ENCODE peak calls at places on chromosome 4, in five cellular contexts. One of them, this sample, is unnamed.

GRCh38 chr4:52863324-52863723 is 1.2 kb downstream of the RASL11B start:
- DNase-seq in H1: no peak
- DNase-seq in WERI-Rb-1: no peak
- DNase-seq in gastrocnemius medialis: no peak
- DNase-seq in brain microvascular endothelial cell: no peak
- DNase-seq in this sample: no peak

GRCh38 chr4:185651137-185651677 is 115.9 kb upstream of the PDLIM3 start:
- DNase-seq in H1: no peak
- DNase-seq in brain microvascular endothelial cell: no peak
- DNase-seq in gastrocnemius medialis: no peak
- DNase-seq in WERI-Rb-1: no peak
- DNase-seq in this sample: no peak

GRCh38 chr4:53777244-53777984 is 186.1 kb upstream of the LNX1 start:
- DNase-seq in H1: no peak
- DNase-seq in WERI-Rb-1: no peak
- DNase-seq in brain microvascular endothelial cell: peak; percentile 67
- DNase-seq in gastrocnemius medialis: no peak
- DNase-seq in this sample: peak; percentile 74

GRCh38 chr4:38138363-38138762 is 178.2 kb downstream of the PTTG2 start:
- DNase-seq in brain microvascular endothelial cell: no peak
- DNase-seq in WERI-Rb-1: no peak
- DNase-seq in H1: no peak
- DNase-seq in gastrocnemius medialis: no peak
- DNase-seq in this sample: no peak

GRCh38 chr4:86898562-86898961 is 6.3 kb upstream of the C4orf36 start:
- DNase-seq in brain microvascular endothelial cell: peak; percentile 9
- DNase-seq in H1: no peak
- DNase-seq in WERI-Rb-1: peak; percentile 29
- DNase-seq in gastrocnemius medialis: no peak
- DNase-seq in this sample: no peak

GRCh38 chr4:113837397-113837796 is 75.9 kb upstream of the CAMK2D start:
- DNase-seq in H1: no peak
- DNase-seq in WERI-Rb-1: no peak
- DNase-seq in gastrocnemius medialis: no peak
- DNase-seq in brain microvascular endothelial cell: peak; percentile 50
- DNase-seq in this sample: peak; percentile 72

GRCh38 chr4:4985844-4986243 is 33.4 kb downstream of the CYTL1 start:
- DNase-seq in gastrocnemius medialis: no peak
- DNase-seq in brain microvascular endothelial cell: no peak
- DNase-seq in H1: no peak
- DNase-seq in WERI-Rb-1: peak; percentile 60
- DNase-seq in this sample: no peak

GRCh38 chr4:10891866-10892265 is 207.3 kb upstream of the CLNK start:
- DNase-seq in H1: no peak
- DNase-seq in gastrocnemius medialis: no peak
- DNase-seq in brain microvascular endothelial cell: no peak
- DNase-seq in WERI-Rb-1: peak; percentile 12
- DNase-seq in this sample: no peak

GRCh38 chr4:119314356-119314755 is 7.6 kb downstream of the FABP2 start:
- DNase-seq in brain microvascular endothelial cell: no peak
- DNase-seq in WERI-Rb-1: peak; percentile 38
- DNase-seq in gastrocnemius medialis: no peak
- DNase-seq in H1: no peak
- DNase-seq in this sample: no peak

GRCh38 chr4:161767116-161767515 is 396.7 kb downstream of the FSTL5 start:
- DNase-seq in H1: no peak
- DNase-seq in brain microvascular endothelial cell: peak; percentile 67
- DNase-seq in WERI-Rb-1: no peak
- DNase-seq in gastrocnemius medialis: no peak
- DNase-seq in this sample: peak; percentile 71

GRCh38 chr4:87108142-87108546 is 112.3 kb downstream of the KLHL8 start:
- DNase-seq in H1: no peak
- DNase-seq in brain microvascular endothelial cell: peak; percentile 90
- DNase-seq in gastrocnemius medialis: peak; percentile 71
- DNase-seq in WERI-Rb-1: no peak
- DNase-seq in this sample: peak; percentile 45

GRCh38 chr4:180999217-180999616 is 1244.0 kb upstream of the TENM3 start:
- DNase-seq in WERI-Rb-1: no peak
- DNase-seq in brain microvascular endothelial cell: no peak
- DNase-seq in H1: no peak
- DNase-seq in gastrocnemius medialis: no peak
- DNase-seq in this sample: no peak

GRCh38 chr4:181007751-181008150 is 1235.5 kb upstream of the TENM3 start:
- DNase-seq in gastrocnemius medialis: no peak
- DNase-seq in WERI-Rb-1: no peak
- DNase-seq in H1: no peak
- DNase-seq in brain microvascular endothelial cell: peak; percentile 42
- DNase-seq in this sample: no peak

GRCh38 chr4:181008164-181008563 is 1235.0 kb upstream of the TENM3 start:
- DNase-seq in brain microvascular endothelial cell: peak; percentile 56
- DNase-seq in gastrocnemius medialis: no peak
- DNase-seq in H1: no peak
- DNase-seq in WERI-Rb-1: no peak
- DNase-seq in this sample: no peak

GRCh38 chr4:181006509-181007290 is 1236.5 kb upstream of the TENM3 start:
- DNase-seq in WERI-Rb-1: no peak
- DNase-seq in brain microvascular endothelial cell: no peak
- DNase-seq in gastrocnemius medialis: no peak
- DNase-seq in H1: no peak
- DNase-seq in this sample: no peak

GRCh38 chr4:181004056-181004455 is 1239.1 kb upstream of the TENM3 start:
- DNase-seq in H1: no peak
- DNase-seq in gastrocnemius medialis: no peak
- DNase-seq in brain microvascular endothelial cell: no peak
- DNase-seq in WERI-Rb-1: no peak
- DNase-seq in this sample: no peak
- TF ChIP-seq CTCF in H1: no peak
- TF ChIP-seq CTCF in gastrocnemius medialis: no peak
- TF ChIP-seq CTCF in brain microvascular endothelial cell: no peak
- TF ChIP-seq CTCF in WERI-Rb-1: no peak
- TF ChIP-seq CTCF in this sample: no peak

GRCh38 chr4:9781343-9782135 is at the start of gene DRD5:
- DNase-seq in brain microvascular endothelial cell: no peak
- DNase-seq in H1: peak; percentile 71
- DNase-seq in gastrocnemius medialis: no peak
- DNase-seq in WERI-Rb-1: no peak
- DNase-seq in this sample: no peak
- H3K27me3 ChIP-seq in brain microvascular endothelial cell: no peaks in the 10 kb centered on the region
- H3K27me3 ChIP-seq in H1: peaks cover 36% of the 10 kb centered on the region
- H3K27me3 ChIP-seq in gastrocnemius medialis: peaks cover 20% of the 10 kb centered on the region
- H3K27me3 ChIP-seq in WERI-Rb-1: no peaks in the 10 kb centered on the region
- H3K27me3 ChIP-seq in this sample: peaks cover 53% of the 10 kb centered on the region

GRCh38 chr4:138500869-138501268 is 258.7 kb upstream of the SLC7A11 start:
- DNase-seq in H1: no peak
- DNase-seq in brain microvascular endothelial cell: no peak
- DNase-seq in WERI-Rb-1: no peak
- DNase-seq in gastrocnemius medialis: no peak
- DNase-seq in this sample: no peak

GRCh38 chr4:138492178-138492577 is 250.0 kb upstream of the SLC7A11 start:
- DNase-seq in H1: no peak
- DNase-seq in WERI-Rb-1: no peak
- DNase-seq in gastrocnemius medialis: no peak
- DNase-seq in brain microvascular endothelial cell: no peak
- DNase-seq in this sample: no peak

GRCh38 chr4:138499627-138500026 is 257.5 kb upstream of the SLC7A11 start:
- DNase-seq in brain microvascular endothelial cell: no peak
- DNase-seq in gastrocnemius medialis: no peak
- DNase-seq in H1: no peak
- DNase-seq in WERI-Rb-1: no peak
- DNase-seq in this sample: no peak

DNA sequence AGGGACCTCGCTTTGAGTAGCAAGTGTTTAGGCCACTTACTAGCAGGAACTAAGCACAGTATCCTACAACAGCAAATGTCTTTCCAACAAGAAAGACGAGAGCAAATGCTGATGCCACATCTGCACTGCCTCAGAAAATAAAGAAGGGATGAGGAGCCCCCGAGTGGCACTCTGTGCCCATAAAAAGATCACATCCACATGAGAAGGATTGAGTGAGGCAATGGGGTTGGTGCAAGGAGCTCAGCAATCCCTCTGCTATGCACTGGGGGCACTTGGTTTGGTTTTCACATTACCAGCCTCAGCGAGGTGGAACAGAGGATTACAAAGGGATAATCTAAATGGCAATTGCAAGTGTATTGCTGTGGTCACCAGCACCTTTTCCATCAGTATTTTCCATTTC is 252.8 kb upstream of the SLC7A11 start:
- DNase-seq in H1: peak; percentile 56
- DNase-seq in gastrocnemius medialis: no peak
- DNase-seq in brain microvascular endothelial cell: peak; percentile 11
- DNase-seq in WERI-Rb-1: peak; percentile 73
- DNase-seq in this sample: peak; percentile 42
- TF ChIP-seq CTCF in H1: peak; percentile 69
- TF ChIP-seq CTCF in gastrocnemius medialis: no peak
- TF ChIP-seq CTCF in brain microvascular endothelial cell: peak; percentile 35
- TF ChIP-seq CTCF in WERI-Rb-1: peak; percentile 49
- TF ChIP-seq CTCF in this sample: peak; percentile 60

GRCh38 chr4:1866095-1866755 is 5.0 kb upstream of the NSD2 start:
- DNase-seq in WERI-Rb-1: peak; percentile 41
- DNase-seq in H1: no peak
- DNase-seq in brain microvascular endothelial cell: no peak
- DNase-seq in gastrocnemius medialis: no peak
- DNase-seq in this sample: no peak
- H3K27me3 ChIP-seq in WERI-Rb-1: no peaks in the 10 kb centered on the region
- H3K27me3 ChIP-seq in H1: peaks cover 80% of the 10 kb centered on the region
- H3K27me3 ChIP-seq in brain microvascular endothelial cell: no peaks in the 10 kb centered on the region
- H3K27me3 ChIP-seq in gastrocnemius medialis: peaks cover 13% of the 10 kb centered on the region
- H3K27me3 ChIP-seq in this sample: peaks cover 19% of the 10 kb centered on the region

DNA sequence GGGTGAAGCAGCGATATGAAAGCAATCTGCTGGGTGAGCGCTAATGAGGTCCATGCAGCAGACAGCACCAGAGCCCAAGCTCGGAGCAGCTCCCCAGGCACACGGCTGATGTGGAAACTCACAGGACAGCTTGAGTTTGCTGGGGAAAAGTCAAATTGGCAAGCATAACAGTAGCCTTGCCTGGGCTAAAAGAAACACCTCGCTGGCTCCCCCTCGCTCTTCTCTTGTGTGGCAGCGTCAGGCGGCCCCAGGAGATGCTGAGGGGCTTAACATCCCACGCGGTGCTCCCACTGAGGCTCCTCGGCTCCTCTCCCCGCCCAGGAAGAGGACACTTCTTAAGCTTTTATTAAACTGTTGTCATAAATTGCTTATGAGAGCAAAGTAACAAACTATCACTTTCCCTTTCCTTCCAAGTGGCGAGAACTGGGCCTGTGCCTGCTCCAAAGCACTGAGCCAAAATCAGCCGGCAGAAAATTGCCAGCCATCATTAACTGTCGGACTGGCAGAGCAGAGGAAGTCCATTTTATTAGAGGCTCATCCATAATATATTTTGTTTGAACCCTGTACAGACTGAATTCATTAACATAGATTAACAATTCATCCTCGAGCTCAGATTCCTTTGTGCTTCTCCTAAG is 111.4 kb downstream of the TSPAN5 start:
- DNase-seq in H1: no peak
- DNase-seq in gastrocnemius medialis: no peak
- DNase-seq in WERI-Rb-1: no peak
- DNase-seq in brain microvascular endothelial cell: peak; percentile 28
- DNase-seq in this sample: no peak
- TF ChIP-seq CTCF in H1: no peak
- TF ChIP-seq CTCF in gastrocnemius medialis: no peak
- TF ChIP-seq CTCF in WERI-Rb-1: no peak
- TF ChIP-seq CTCF in brain microvascular endothelial cell: peak; percentile 33
- TF ChIP-seq CTCF in this sample: no peak

GRCh38 chr4:154740462-154740861 is 3.3 kb upstream of the LRAT start:
- DNase-seq in H1: peak; percentile 51
- DNase-seq in brain microvascular endothelial cell: no peak
- DNase-seq in gastrocnemius medialis: no peak
- DNase-seq in WERI-Rb-1: no peak
- DNase-seq in this sample: no peak

GRCh38 chr4:154741877-154742851 is 1.6 kb upstream of the LRAT start:
- DNase-seq in gastrocnemius medialis: no peak
- DNase-seq in brain microvascular endothelial cell: no peak
- DNase-seq in H1: peak; percentile 64
- DNase-seq in WERI-Rb-1: no peak
- DNase-seq in this sample: peak; percentile 33

GRCh38 chr4:154744341-154744948 is 645 bp downstream of the LRAT start:
- DNase-seq in H1: no peak
- DNase-seq in WERI-Rb-1: no peak
- DNase-seq in gastrocnemius medialis: no peak
- DNase-seq in brain microvascular endothelial cell: no peak
- DNase-seq in this sample: no peak

GRCh38 chr4:154741131-154741530 is 2.7 kb upstream of the LRAT start:
- DNase-seq in WERI-Rb-1: no peak
- DNase-seq in H1: no peak
- DNase-seq in gastrocnemius medialis: no peak
- DNase-seq in brain microvascular endothelial cell: no peak
- DNase-seq in this sample: no peak

DNA sequence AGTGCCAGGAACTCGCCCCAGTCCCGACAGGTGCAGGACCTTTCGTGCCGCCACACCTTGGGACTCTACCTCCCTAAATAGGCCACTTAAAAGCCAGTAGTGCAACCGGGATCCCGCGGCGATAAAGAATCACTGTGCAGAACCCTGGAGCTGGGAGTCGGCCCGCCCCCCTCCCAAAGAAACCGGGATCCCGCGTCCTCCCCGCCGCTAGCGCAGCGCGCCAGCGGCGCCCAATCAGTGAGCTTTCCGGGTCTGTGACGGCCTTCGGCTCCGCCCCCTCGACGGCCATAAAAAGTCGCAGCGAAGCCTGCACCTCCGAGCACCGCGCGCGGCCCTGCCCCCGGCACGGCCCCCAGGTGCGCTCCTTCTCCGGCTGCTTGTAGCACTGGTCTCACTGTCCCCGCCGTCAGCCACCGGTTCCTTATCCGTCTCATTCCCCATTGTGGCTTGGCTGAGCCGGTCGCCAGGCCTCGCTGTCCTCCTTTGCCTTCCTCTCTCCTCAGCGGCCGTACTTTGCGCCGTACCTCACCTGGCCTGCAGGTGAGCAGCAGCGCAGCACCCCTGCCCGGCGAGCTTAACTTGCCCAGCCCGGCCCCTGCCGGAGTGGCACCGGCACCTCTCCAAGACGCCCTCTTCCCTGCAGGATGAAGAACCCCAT is at the start of gene LRAT:
- DNase-seq in WERI-Rb-1: peak; percentile 87
- DNase-seq in H1: peak; percentile 91
- DNase-seq in gastrocnemius medialis: no peak
- DNase-seq in brain microvascular endothelial cell: no peak
- DNase-seq in this sample: no peak
- H3K27me3 ChIP-seq in WERI-Rb-1: no peaks in the 10 kb centered on the region
- H3K27me3 ChIP-seq in H1: peaks cover 27% of the 10 kb centered on the region
- H3K27me3 ChIP-seq in gastrocnemius medialis: peaks cover 49% of the 10 kb centered on the region
- H3K27me3 ChIP-seq in brain microvascular endothelial cell: peaks cover 50% of the 10 kb centered on the region
- H3K27me3 ChIP-seq in this sample: peaks cover 85% of the 10 kb centered on the region